ENCODE peak calls at places on chromosomes 5 and 9, in four cellular contexts. X, Q, U and Y are unnamed samples.
A peak's percentile ranks its signal among the peaks of the same experiment; 100 is the strongest.

GRCh38 chr5:103228056-103228455 is 30.5 kb upstream of the MACIR start:
- DNase-seq in X (no peak), Q (no peak), U (no peak), Y (no peak)

GRCh38 chr5:102974177-102974576 is 145.8 kb downstream of the GIN1 start:
- DNase-seq in X (no peak), Q (no peak), U (no peak), Y (no peak)

GRCh38 chr5:32230356-32231099 is 56.4 kb upstream of the GOLPH3 start:
- DNase-seq in X (no peak), Q (no peak), U (no peak), Y (peak; percentile 73)

GRCh38 chr5:83472213-83472507 is 616 bp downstream of the VCAN start:
- DNase-seq in X (no peak), Q (no peak), U (no peak), Y (no peak)

GRCh38 chr5:2989517-2989916 is 238.0 kb upstream of the IRX2 start:
- DNase-seq in X (no peak), Q (no peak), U (no peak), Y (no peak)

GRCh38 chr5:82045526-82046267 is 73.9 kb downstream of the ATG10 start:
- DNase-seq in X (peak; percentile 28), Q (no peak), U (peak; percentile 18), Y (no peak)

GRCh38 chr5:95872333-95873268 is 50.1 kb upstream of the GLRX start:
- DNase-seq in X (no peak), Q (no peak), U (no peak), Y (no peak)

GRCh38 chr9:750264-750967 is 91.1 kb upstream of the DMRT1 start:
- DNase-seq in X (no peak), Q (no peak), U (no peak), Y (no peak)

GRCh38 chr9:105950894-105951293 is 256.6 kb downstream of the TMEM38B start:
- DNase-seq in X (no peak), Q (no peak), U (no peak), Y (no peak)

GRCh38 chr5:128905225-128906110 is 59.8 kb upstream of the SLC27A6 start:
- DNase-seq in X (peak; percentile 73), Q (no peak), U (peak; percentile 20), Y (no peak)

GRCh38 chr5:143401253-143401845 is 2.1 kb downstream of the NR3C1 start:
- DNase-seq in X (no peak), Q (no peak), U (no peak), Y (no peak)

GRCh38 chr5:169100735-169101075 is 200.2 kb downstream of the SLIT3 start:
- DNase-seq in X (no peak), Q (no peak), U (peak; percentile 21), Y (no peak)

GRCh38 chr9:93154293-93154903 is 20.3 kb upstream of the NINJ1 start:
- DNase-seq in X (peak; percentile 37), Q (no peak), U (no peak), Y (no peak)

GRCh38 chr9:71295928-71296327 is 174.5 kb upstream of the TRPM3 start:
- DNase-seq in X (no peak), Q (no peak), U (no peak), Y (no peak)

GRCh38 chr9:125538092-125538473 is 168.9 kb downstream of the MAPKAP1 start:
- DNase-seq in X (peak; percentile 87), Q (no peak), U (peak; percentile 62), Y (no peak)

GRCh38 chr9:101566904-101567724 is 27.7 kb downstream of the PPP3R2 start:
- DNase-seq in X (peak; percentile 42), Q (no peak), U (peak; percentile 11), Y (no peak)

GRCh38 chr5:75616961-75617660 is 5.9 kb downstream of the ANKDD1B start:
- DNase-seq in X (no peak), Q (no peak), U (no peak), Y (no peak)

GRCh38 chr5:149041242-149041641 is 21.6 kb downstream of the SH3TC2 start:
- DNase-seq in X (no peak), Q (no peak), U (no peak), Y (no peak)

GRCh38 chr5:96745844-96746531 is 61.8 kb downstream of the ERAP1 start:
- DNase-seq in X (peak; percentile 51), Q (no peak), U (no peak), Y (no peak)

GRCh38 chr5:80125962-80126480 is 90.9 kb downstream of the THBS4 start:
- DNase-seq in X (peak; percentile 5), Q (no peak), U (peak; percentile 73), Y (peak; percentile 73)

GRCh38 chr5:179763215-179763945 is 30.4 kb upstream of the LTC4S start:
- DNase-seq in X (peak; percentile 84), Q (no peak), U (peak; percentile 53), Y (no peak)

GRCh38 chr5:112555691-112556090 is 136.6 kb upstream of the EPB41L4A start:
- DNase-seq in X (no peak), Q (no peak), U (no peak), Y (no peak)

GRCh38 chr9:13022756-13023155 is 247.9 kb downstream of the LURAP1L start:
- DNase-seq in X (no peak), Q (no peak), U (no peak), Y (no peak)

GRCh38 chr5:137372386-137373160 is 126.6 kb downstream of the SPOCK1 start:
- DNase-seq in X (no peak), Q (no peak), U (no peak), Y (no peak)

GRCh38 chr5:146048994-146049703 is 56.2 kb downstream of the PLAC8L1 start:
- DNase-seq in X (peak; percentile 81), Q (no peak), U (peak; percentile 63), Y (no peak)

GRCh38 chr9:14251146-14252071 is 62.5 kb downstream of the NFIB start:
- DNase-seq in X (peak; percentile 60), Q (peak; percentile 89), U (no peak), Y (no peak)

GRCh38 chr9:5621327-5621726 is 7.6 kb upstream of the RIC1 start:
- DNase-seq in X (peak; percentile 75), Q (no peak), U (no peak), Y (peak; percentile 56)

GRCh38 chr5:110013042-110013441 is 323.3 kb downstream of the MAN2A1 start:
- DNase-seq in X (no peak), Q (no peak), U (no peak), Y (no peak)

GRCh38 chr9:92048924-92049625 is 66.1 kb downstream of the SPTLC1 start:
- DNase-seq in X (no peak), Q (no peak), U (no peak), Y (no peak)

GRCh38 chr5:136525546-136525945 is 160.2 kb upstream of the TRPC7 start:
- DNase-seq in X (no peak), Q (no peak), U (no peak), Y (no peak)

GRCh38 chr5:179765400-179765799 is 28.4 kb upstream of the LTC4S start:
- DNase-seq in X (peak; percentile 92), Q (no peak), U (peak; percentile 63), Y (peak; percentile 60)

GRCh38 chr9:3125602-3126392 is 281.9 kb upstream of the PUM3 start:
- DNase-seq in X (no peak), Q (no peak), U (no peak), Y (no peak)

GRCh38 chr5:10297646-10298204 is 10.0 kb downstream of the CMBL start:
- DNase-seq in X (no peak), Q (no peak), U (no peak), Y (no peak)

GRCh38 chr9:137459601-137460362 is 648 bp upstream of the NSMF start:
- DNase-seq in X (no peak), Q (no peak), U (no peak), Y (peak; percentile 44)

GRCh38 chr5:122458278-122458872 is 146.3 kb downstream of the SNCAIP start:
- DNase-seq in X (peak; percentile 7), Q (no peak), U (no peak), Y (no peak)

GRCh38 chr5:9838906-9839305 is 208.8 kb upstream of the TAS2R1 start:
- DNase-seq in X (no peak), Q (no peak), U (no peak), Y (no peak)

GRCh38 chr5:76622973-76623596 is at the start of gene F2RL2:
- DNase-seq in X (peak; percentile 73), Q (no peak), U (peak; percentile 70), Y (no peak)

GRCh38 chr5:148063861-148064260 is at the start of gene SPINK5:
- DNase-seq in X (no peak), Q (no peak), U (no peak), Y (no peak)

GRCh38 chr9:73683862-73684591 is 532.4 kb downstream of the ANXA1 start:
- DNase-seq in X (peak; percentile 61), Q (no peak), U (no peak), Y (no peak)